ENCODE peak calls at places on chromosome 3, in seven cellular contexts. A is BJ, I is transverse colon, E is AG04450, G is HFF-Myc, W is OCI-LY7, P is foreskin fibroblast. S is an unnamed sample.
A peak's percentile ranks its signal among the peaks of the same experiment; 100 is the strongest.

GRCh38 chr3:187957209-187957981 is 196.6 kb upstream of the LPP start:
- DNase-seq in A (no peak), G (no peak), I (peak; percentile 35), W (no peak), E (no peak), P (no peak), S (no peak)

GRCh38 chr3:59065240-59065639 is 15.4 kb upstream of the CFAP20DC start:
- DNase-seq in E (no peak), P (no peak), W (no peak), I (no peak), G (no peak), A (no peak), S (no peak)

GRCh38 chr3:83890039-83890762 is 1068.6 kb upstream of the CADM2 start:
- DNase-seq in W (no peak), P (peak; percentile 78), I (no peak), A (no peak), E (no peak), G (no peak), S (no peak)

GRCh38 chr3:14418259-14418658 is 15.9 kb downstream of the SLC6A6 start:
- DNase-seq in A (no peak), G (no peak), E (no peak), I (peak; percentile 55), P (no peak), W (no peak), S (no peak)

GRCh38 chr3:52986049-52986448 is 59.8 kb downstream of the SFMBT1 start:
- DNase-seq in E (no peak), W (no peak), G (no peak), I (no peak), P (peak; percentile 29), A (no peak), S (no peak)

GRCh38 chr3:123678108-123678511 is 93.3 kb upstream of the HACD2 start:
- DNase-seq in E (peak; percentile 80), P (peak; percentile 91), W (no peak), I (no peak), A (peak; percentile 85), G (peak; percentile 49), S (peak; percentile 81)

GRCh38 chr3:127525373-127525772 is 65.2 kb downstream of the TPRA1 start:
- DNase-seq in W (no peak), I (no peak), E (no peak), A (no peak), P (no peak), G (peak; percentile 15), S (no peak)

GRCh38 chr3:186515115-186515514 is 29.1 kb downstream of the CRYGS start:
- DNase-seq in E (no peak), I (no peak), W (peak; percentile 21), A (no peak), P (no peak), G (no peak), S (no peak)

GRCh38 chr3:151660890-151661289 is 72.8 kb upstream of the AADACL2 start:
- DNase-seq in E (no peak), A (no peak), W (no peak), G (no peak), P (peak; percentile 25), I (no peak), S (no peak)

GRCh38 chr3:122265937-122266336 is 59.1 kb upstream of the CSTA start:
- DNase-seq in E (no peak), G (no peak), I (no peak), W (no peak), P (no peak), A (no peak), S (no peak)

GRCh38 chr3:184175981-184176376 is 1.3 kb downstream of the AP2M1 start:
- DNase-seq in A (no peak), G (no peak), E (no peak), W (no peak), I (no peak), P (peak; percentile 56), S (no peak)

GRCh38 chr3:184173374-184173722 is 1.3 kb upstream of the AP2M1 start:
- DNase-seq in W (no peak), G (no peak), P (no peak), E (no peak), I (no peak), A (no peak), S (no peak)

GRCh38 chr3:184175506-184175905 is 851 bp downstream of the AP2M1 start:
- DNase-seq in G (no peak), W (no peak), E (no peak), A (no peak), P (no peak), I (no peak), S (no peak)

GRCh38 chr3:184174278-184174645 is 393 bp upstream of the AP2M1 start:
- DNase-seq in P (no peak), I (no peak), G (no peak), E (no peak), W (no peak), A (no peak), S (no peak)

GRCh38 chr3:184174646-184175492 is at the start of gene AP2M1:
- DNase-seq in I (peak; percentile 98), G (peak; percentile 96), W (peak; percentile 99), P (peak; percentile 99), E (peak; percentile 99), A (peak; percentile 99), S (peak; percentile 95)
- TF ChIP-seq CTCF in I (no peak), G (no peak), W (peak; percentile 37), P (no peak), E (no peak), A (peak; percentile 3), S (no peak)

DNA sequence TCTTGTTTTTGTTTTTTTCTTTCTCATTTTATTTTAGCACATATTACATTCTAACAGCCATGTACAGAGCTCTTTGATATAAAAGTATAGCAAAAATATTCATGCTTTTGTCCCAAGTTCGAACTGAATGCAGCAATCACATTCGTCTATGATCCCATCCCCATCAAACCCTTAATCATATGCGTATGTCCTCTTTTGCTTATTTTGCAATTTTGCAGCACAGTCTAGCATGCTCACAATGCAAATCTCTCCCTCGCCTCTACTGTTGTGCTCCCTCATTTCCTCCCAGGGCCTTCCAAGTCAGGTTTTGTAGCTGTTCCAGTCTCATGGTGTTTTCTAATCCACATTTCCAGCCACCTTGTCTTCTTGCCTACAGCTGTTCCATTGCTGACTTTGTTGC is 144.6 kb upstream of the VEPH1 start:
- DNase-seq in P (no peak), G (no peak), E (no peak), I (no peak), A (no peak), W (no peak), S (no peak)
- H3K4me3 ChIP-seq in P (no peak overlapping the region), G (no peak overlapping the region), E (no peak overlapping the region), I (no peak overlapping the region), A (no peak overlapping the region), W (no peak overlapping the region), S (no peak overlapping the region)

GRCh38 chr3:18241837-18242236 is 183.3 kb downstream of the SATB1 start:
- DNase-seq in I (no peak), E (no peak), A (no peak), W (no peak), G (no peak), P (peak; percentile 54), S (no peak)
- TF ChIP-seq CTCF in I (no peak), E (no peak), A (no peak), W (no peak), G (no peak), P (no peak), S (no peak)

GRCh38 chr3:107518050-107518449 is 4.7 kb upstream of the BBX start:
- DNase-seq in G (no peak), A (no peak), P (no peak), W (no peak), I (no peak), E (no peak), S (no peak)

GRCh38 chr3:107523361-107524213 is 825 bp downstream of the BBX start:
- DNase-seq in E (no peak), P (peak; percentile 72), W (peak; percentile 67), A (no peak), G (no peak), I (peak; percentile 61), S (no peak)

GRCh38 chr3:107521466-107522059 is 1.2 kb upstream of the BBX start:
- DNase-seq in E (no peak), W (peak; percentile 59), P (no peak), A (no peak), G (no peak), I (no peak), S (no peak)

GRCh38 chr3:107522510-107523360 is at the start of gene BBX:
- DNase-seq in G (peak; percentile 93), I (peak; percentile 94), P (peak; percentile 98), E (peak; percentile 95), W (peak; percentile 92), A (peak; percentile 89), S (peak; percentile 93)

DNA sequence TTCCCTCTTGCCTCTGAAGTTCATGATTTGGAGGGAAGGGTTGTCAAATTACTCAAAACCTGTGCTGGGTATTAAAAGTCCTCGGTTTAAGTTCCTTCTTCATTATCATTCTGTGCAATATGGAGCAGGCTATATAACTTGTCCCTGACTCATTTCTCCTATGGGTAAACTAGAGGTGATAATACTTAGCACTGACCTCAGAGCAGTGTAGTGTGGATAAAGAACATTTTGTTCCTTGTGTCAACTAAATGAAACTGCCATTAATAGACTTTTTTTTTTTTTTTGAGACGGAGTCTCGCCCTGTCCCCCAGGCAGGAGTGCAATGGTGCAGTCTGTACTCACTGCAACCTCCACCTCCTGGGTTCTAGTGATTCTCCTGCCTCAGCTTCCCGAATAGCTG is 2.2 kb upstream of the BBX start:
- DNase-seq in G (no peak), A (no peak), P (no peak), I (no peak), W (no peak), E (no peak), S (no peak)
- H3K4me3 ChIP-seq in G (no peak overlapping the region), A (no peak overlapping the region), P (no peak overlapping the region), I (no peak overlapping the region), W (no peak overlapping the region), E (no peak overlapping the region), S (no peak overlapping the region)

GRCh38 chr3:196695849-196696226 is 16.2 kb downstream of the CEP19 start:
- DNase-seq in E (no peak), G (no peak), P (no peak), A (no peak), W (no peak), I (no peak), S (no peak)

GRCh38 chr3:196694941-196695848 is 16.9 kb downstream of the CEP19 start:
- DNase-seq in G (no peak), E (no peak), A (no peak), P (no peak), W (no peak), I (no peak), S (no peak)

GRCh38 chr3:196689941-196690660 is 21.9 kb downstream of the CEP19 start:
- DNase-seq in I (no peak), A (no peak), E (no peak), P (no peak), G (no peak), W (no peak), S (no peak)

GRCh38 chr3:196697270-196697669 is 14.8 kb downstream of the CEP19 start:
- DNase-seq in P (no peak), A (no peak), I (no peak), E (no peak), W (no peak), G (no peak), S (no peak)

GRCh38 chr3:196694202-196694638 is 17.8 kb downstream of the CEP19 start:
- DNase-seq in G (no peak), W (peak; percentile 39), I (no peak), P (peak; percentile 45), E (no peak), A (no peak), S (no peak)
- TF ChIP-seq CTCF in G (no peak), W (peak; percentile 43), I (no peak), P (no peak), E (peak; percentile 10), A (no peak), S (no peak)